ENCODE peak calls at places on chromosome 5, in ten cellular contexts. One of them, this sample, is unnamed.

GRCh38 chr5:43609752-43610151 is 6.8 kb downstream of the NNT start:
- DNase-seq in cardiac muscle cell: no peak
- DNase-seq in mucosa of gallbladder: no peak
- DNase-seq in retinal pigment epithelial cell: no peak
- DNase-seq in stimulated activated CD8-positive, alpha-beta memory T cell treated with anti-CD3 and anti-CD28 coated beads, Interleukin-2, amount 100 ng/mL, for 1 hour: no peak
- DNase-seq in IMR-90: no peak
- DNase-seq in activated CD4-positive, alpha-beta T cell treated with anti-CD3 and anti-CD28 coated beads for 1 hour: no peak
- DNase-seq in GM10248: no peak
- DNase-seq in EL: no peak
- DNase-seq in Caki2: no peak
- DNase-seq in this sample: no peak

GRCh38 chr5:137415231-137415681 is 83.9 kb downstream of the SPOCK1 start:
- DNase-seq in stimulated activated CD8-positive, alpha-beta memory T cell treated with anti-CD3 and anti-CD28 coated beads, Interleukin-2, amount 100 ng/mL, for 1 hour: no peak
- DNase-seq in Caki2: peak; percentile 44
- DNase-seq in activated CD4-positive, alpha-beta T cell treated with anti-CD3 and anti-CD28 coated beads for 1 hour: no peak
- DNase-seq in cardiac muscle cell: no peak
- DNase-seq in retinal pigment epithelial cell: peak; percentile 47
- DNase-seq in EL: peak; percentile 80
- DNase-seq in IMR-90: peak; percentile 70
- DNase-seq in mucosa of gallbladder: no peak
- DNase-seq in GM10248: no peak
- DNase-seq in this sample: no peak

GRCh38 chr5:55426455-55426854 is 108.3 kb downstream of the PLPP1 start:
- DNase-seq in activated CD4-positive, alpha-beta T cell treated with anti-CD3 and anti-CD28 coated beads for 1 hour: no peak
- DNase-seq in stimulated activated CD8-positive, alpha-beta memory T cell treated with anti-CD3 and anti-CD28 coated beads, Interleukin-2, amount 100 ng/mL, for 1 hour: no peak
- DNase-seq in mucosa of gallbladder: no peak
- DNase-seq in EL: no peak
- DNase-seq in cardiac muscle cell: no peak
- DNase-seq in IMR-90: no peak
- DNase-seq in retinal pigment epithelial cell: no peak
- DNase-seq in Caki2: no peak
- DNase-seq in GM10248: no peak
- DNase-seq in this sample: no peak

GRCh38 chr5:168339151-168340140 is 48.0 kb downstream of the WWC1 start:
- DNase-seq in retinal pigment epithelial cell: no peak
- DNase-seq in mucosa of gallbladder: no peak
- DNase-seq in stimulated activated CD8-positive, alpha-beta memory T cell treated with anti-CD3 and anti-CD28 coated beads, Interleukin-2, amount 100 ng/mL, for 1 hour: no peak
- DNase-seq in cardiac muscle cell: no peak
- DNase-seq in Caki2: no peak
- DNase-seq in EL: no peak
- DNase-seq in IMR-90: no peak
- DNase-seq in activated CD4-positive, alpha-beta T cell treated with anti-CD3 and anti-CD28 coated beads for 1 hour: no peak
- DNase-seq in GM10248: no peak
- DNase-seq in this sample: no peak

GRCh38 chr5:98791928-98792580 is 18.6 kb downstream of the RGMB start:
- DNase-seq in GM10248: no peak
- DNase-seq in EL: peak; percentile 28
- DNase-seq in mucosa of gallbladder: no peak
- DNase-seq in IMR-90: no peak
- DNase-seq in Caki2: no peak
- DNase-seq in retinal pigment epithelial cell: peak; percentile 72
- DNase-seq in stimulated activated CD8-positive, alpha-beta memory T cell treated with anti-CD3 and anti-CD28 coated beads, Interleukin-2, amount 100 ng/mL, for 1 hour: no peak
- DNase-seq in cardiac muscle cell: no peak
- DNase-seq in activated CD4-positive, alpha-beta T cell treated with anti-CD3 and anti-CD28 coated beads for 1 hour: no peak
- DNase-seq in this sample: no peak

GRCh38 chr5:141135030-141135717 is at the start of gene PCDHB5:
- DNase-seq in activated CD4-positive, alpha-beta T cell treated with anti-CD3 and anti-CD28 coated beads for 1 hour: no peak
- DNase-seq in cardiac muscle cell: peak; percentile 35
- DNase-seq in EL: peak; percentile 36
- DNase-seq in IMR-90: no peak
- DNase-seq in stimulated activated CD8-positive, alpha-beta memory T cell treated with anti-CD3 and anti-CD28 coated beads, Interleukin-2, amount 100 ng/mL, for 1 hour: no peak
- DNase-seq in Caki2: peak; percentile 59
- DNase-seq in mucosa of gallbladder: peak; percentile 37
- DNase-seq in retinal pigment epithelial cell: no peak
- DNase-seq in GM10248: no peak
- DNase-seq in this sample: no peak

GRCh38 chr5:83244516-83244915 is 167.2 kb downstream of the XRCC4 start:
- DNase-seq in IMR-90: no peak
- DNase-seq in mucosa of gallbladder: no peak
- DNase-seq in retinal pigment epithelial cell: no peak
- DNase-seq in activated CD4-positive, alpha-beta T cell treated with anti-CD3 and anti-CD28 coated beads for 1 hour: no peak
- DNase-seq in GM10248: no peak
- DNase-seq in Caki2: no peak
- DNase-seq in EL: no peak
- DNase-seq in stimulated activated CD8-positive, alpha-beta memory T cell treated with anti-CD3 and anti-CD28 coated beads, Interleukin-2, amount 100 ng/mL, for 1 hour: no peak
- DNase-seq in cardiac muscle cell: no peak
- DNase-seq in this sample: no peak

GRCh38 chr5:160173-160510 is 31.2 kb upstream of the LRRC14B start:
- DNase-seq in EL: peak; percentile 48
- DNase-seq in Caki2: no peak
- DNase-seq in retinal pigment epithelial cell: no peak
- DNase-seq in mucosa of gallbladder: no peak
- DNase-seq in GM10248: no peak
- DNase-seq in stimulated activated CD8-positive, alpha-beta memory T cell treated with anti-CD3 and anti-CD28 coated beads, Interleukin-2, amount 100 ng/mL, for 1 hour: no peak
- DNase-seq in cardiac muscle cell: no peak
- DNase-seq in IMR-90: peak; percentile 65
- DNase-seq in activated CD4-positive, alpha-beta T cell treated with anti-CD3 and anti-CD28 coated beads for 1 hour: no peak
- DNase-seq in this sample: no peak

GRCh38 chr5:67004730-67005350 is 191.8 kb downstream of the CD180 start:
- DNase-seq in EL: no peak
- DNase-seq in cardiac muscle cell: peak; percentile 28
- DNase-seq in IMR-90: no peak
- DNase-seq in GM10248: no peak
- DNase-seq in Caki2: no peak
- DNase-seq in stimulated activated CD8-positive, alpha-beta memory T cell treated with anti-CD3 and anti-CD28 coated beads, Interleukin-2, amount 100 ng/mL, for 1 hour: no peak
- DNase-seq in mucosa of gallbladder: no peak
- DNase-seq in activated CD4-positive, alpha-beta T cell treated with anti-CD3 and anti-CD28 coated beads for 1 hour: no peak
- DNase-seq in retinal pigment epithelial cell: no peak
- DNase-seq in this sample: no peak

GRCh38 chr5:37111426-37112382 is 137.5 kb downstream of the CPLANE1 start:
- DNase-seq in stimulated activated CD8-positive, alpha-beta memory T cell treated with anti-CD3 and anti-CD28 coated beads, Interleukin-2, amount 100 ng/mL, for 1 hour: no peak
- DNase-seq in EL: no peak
- DNase-seq in retinal pigment epithelial cell: no peak
- DNase-seq in GM10248: peak; percentile 72
- DNase-seq in mucosa of gallbladder: no peak
- DNase-seq in cardiac muscle cell: no peak
- DNase-seq in Caki2: no peak
- DNase-seq in IMR-90: no peak
- DNase-seq in activated CD4-positive, alpha-beta T cell treated with anti-CD3 and anti-CD28 coated beads for 1 hour: no peak
- DNase-seq in this sample: peak; percentile 60

GRCh38 chr5:106454651-106455415 is 1215.9 kb downstream of the EFNA5 start:
- DNase-seq in Caki2: peak; percentile 57
- DNase-seq in GM10248: no peak
- DNase-seq in EL: peak; percentile 1
- DNase-seq in retinal pigment epithelial cell: peak; percentile 42
- DNase-seq in IMR-90: peak; percentile 36
- DNase-seq in activated CD4-positive, alpha-beta T cell treated with anti-CD3 and anti-CD28 coated beads for 1 hour: no peak
- DNase-seq in stimulated activated CD8-positive, alpha-beta memory T cell treated with anti-CD3 and anti-CD28 coated beads, Interleukin-2, amount 100 ng/mL, for 1 hour: no peak
- DNase-seq in mucosa of gallbladder: no peak
- DNase-seq in cardiac muscle cell: peak; percentile 66
- DNase-seq in this sample: no peak

GRCh38 chr5:158246661-158247060 is 387.7 kb upstream of the CLINT1 start:
- DNase-seq in cardiac muscle cell: no peak
- DNase-seq in retinal pigment epithelial cell: no peak
- DNase-seq in stimulated activated CD8-positive, alpha-beta memory T cell treated with anti-CD3 and anti-CD28 coated beads, Interleukin-2, amount 100 ng/mL, for 1 hour: no peak
- DNase-seq in Caki2: no peak
- DNase-seq in EL: no peak
- DNase-seq in mucosa of gallbladder: no peak
- DNase-seq in IMR-90: no peak
- DNase-seq in GM10248: no peak
- DNase-seq in activated CD4-positive, alpha-beta T cell treated with anti-CD3 and anti-CD28 coated beads for 1 hour: no peak
- DNase-seq in this sample: no peak

GRCh38 chr5:39801306-39801705 is 376.5 kb upstream of the DAB2 start:
- DNase-seq in Caki2: no peak
- DNase-seq in EL: no peak
- DNase-seq in cardiac muscle cell: no peak
- DNase-seq in GM10248: no peak
- DNase-seq in retinal pigment epithelial cell: no peak
- DNase-seq in mucosa of gallbladder: no peak
- DNase-seq in activated CD4-positive, alpha-beta T cell treated with anti-CD3 and anti-CD28 coated beads for 1 hour: no peak
- DNase-seq in stimulated activated CD8-positive, alpha-beta memory T cell treated with anti-CD3 and anti-CD28 coated beads, Interleukin-2, amount 100 ng/mL, for 1 hour: no peak
- DNase-seq in IMR-90: no peak
- DNase-seq in this sample: no peak

GRCh38 chr5:65320250-65320649 is 161.5 kb downstream of the ADAMTS6 start:
- DNase-seq in Caki2: no peak
- DNase-seq in GM10248: no peak
- DNase-seq in IMR-90: no peak
- DNase-seq in retinal pigment epithelial cell: no peak
- DNase-seq in stimulated activated CD8-positive, alpha-beta memory T cell treated with anti-CD3 and anti-CD28 coated beads, Interleukin-2, amount 100 ng/mL, for 1 hour: no peak
- DNase-seq in mucosa of gallbladder: no peak
- DNase-seq in activated CD4-positive, alpha-beta T cell treated with anti-CD3 and anti-CD28 coated beads for 1 hour: no peak
- DNase-seq in EL: no peak
- DNase-seq in cardiac muscle cell: no peak
- DNase-seq in this sample: no peak

This sample was measured in GM12864.